ENCODE peak calls at places on chromosome 14, in four cellular contexts. One of them, this sample, is unnamed.

GRCh38 chr14:100325958-100326357 is 2.8 kb downstream of the SLC25A47 start:
- DNase-seq in tibial nerve: no peak
- DNase-seq in omental fat pad: no peak
- DNase-seq in neural crest cell: no peak
- DNase-seq in this sample: no peak

GRCh38 chr14:64636208-64636979 is 67.8 kb upstream of the PLEKHG3 start:
- DNase-seq in tibial nerve: peak
- DNase-seq in omental fat pad: no peak
- DNase-seq in neural crest cell: peak
- DNase-seq in this sample: no peak

GRCh38 chr14:91509083-91509877 is 830 bp downstream of the PPP4R3A start:
- DNase-seq in tibial nerve: no peak
- DNase-seq in omental fat pad: no peak
- DNase-seq in neural crest cell: peak
- DNase-seq in this sample: no peak

GRCh38 chr14:28577711-28578131 is 188.9 kb upstream of the FOXG1 start:
- DNase-seq in tibial nerve: no peak
- DNase-seq in omental fat pad: no peak
- DNase-seq in neural crest cell: no peak
- DNase-seq in this sample: no peak

GRCh38 chr14:105107781-105108515 is 42.7 kb upstream of the GPR132 start:
- DNase-seq in tibial nerve: no peak
- DNase-seq in omental fat pad: no peak
- DNase-seq in neural crest cell: no peak
- DNase-seq in this sample: no peak

GRCh38 chr14:25884657-25885056 is 713.2 kb downstream of the NOVA1 start:
- DNase-seq in tibial nerve: no peak
- DNase-seq in omental fat pad: no peak
- DNase-seq in neural crest cell: no peak
- DNase-seq in this sample: no peak

GRCh38 chr14:35365130-35366047 is 39.2 kb downstream of the NFKBIA start:
- DNase-seq in tibial nerve: peak
- DNase-seq in omental fat pad: peak
- DNase-seq in neural crest cell: no peak
- DNase-seq in this sample: peak

GRCh38 chr14:49959822-49960408 is 67.0 kb downstream of the ARF6 start:
- DNase-seq in tibial nerve: no peak
- DNase-seq in omental fat pad: no peak
- DNase-seq in neural crest cell: no peak
- DNase-seq in this sample: no peak

GRCh38 chr14:56754966-56755365 is 55.3 kb downstream of the OTX2 start:
- DNase-seq in tibial nerve: no peak
- DNase-seq in omental fat pad: no peak
- DNase-seq in neural crest cell: no peak
- DNase-seq in this sample: no peak

GRCh38 chr14:93207468-93208308 is 632 bp downstream of the UBR7 start:
- DNase-seq in tibial nerve: peak
- DNase-seq in omental fat pad: no peak
- DNase-seq in neural crest cell: peak
- DNase-seq in this sample: no peak

GRCh38 chr14:71952381-71953363 is 20.4 kb downstream of the RGS6 start:
- DNase-seq in tibial nerve: no peak
- DNase-seq in omental fat pad: no peak
- DNase-seq in neural crest cell: no peak
- DNase-seq in this sample: no peak

GRCh38 chr14:32588448-32589320 is 259.6 kb downstream of the AKAP6 start:
- DNase-seq in tibial nerve: no peak
- DNase-seq in omental fat pad: no peak
- DNase-seq in neural crest cell: peak
- DNase-seq in this sample: no peak

GRCh38 chr14:66752109-66752508 is 244.2 kb downstream of the GPHN start:
- DNase-seq in tibial nerve: no peak
- DNase-seq in omental fat pad: no peak
- DNase-seq in neural crest cell: no peak
- DNase-seq in this sample: no peak
- TF ChIP-seq CTCF in tibial nerve: no peak
- TF ChIP-seq CTCF in omental fat pad: no peak
- TF ChIP-seq CTCF in neural crest cell: no peak
- TF ChIP-seq CTCF in this sample: no peak

DNA sequence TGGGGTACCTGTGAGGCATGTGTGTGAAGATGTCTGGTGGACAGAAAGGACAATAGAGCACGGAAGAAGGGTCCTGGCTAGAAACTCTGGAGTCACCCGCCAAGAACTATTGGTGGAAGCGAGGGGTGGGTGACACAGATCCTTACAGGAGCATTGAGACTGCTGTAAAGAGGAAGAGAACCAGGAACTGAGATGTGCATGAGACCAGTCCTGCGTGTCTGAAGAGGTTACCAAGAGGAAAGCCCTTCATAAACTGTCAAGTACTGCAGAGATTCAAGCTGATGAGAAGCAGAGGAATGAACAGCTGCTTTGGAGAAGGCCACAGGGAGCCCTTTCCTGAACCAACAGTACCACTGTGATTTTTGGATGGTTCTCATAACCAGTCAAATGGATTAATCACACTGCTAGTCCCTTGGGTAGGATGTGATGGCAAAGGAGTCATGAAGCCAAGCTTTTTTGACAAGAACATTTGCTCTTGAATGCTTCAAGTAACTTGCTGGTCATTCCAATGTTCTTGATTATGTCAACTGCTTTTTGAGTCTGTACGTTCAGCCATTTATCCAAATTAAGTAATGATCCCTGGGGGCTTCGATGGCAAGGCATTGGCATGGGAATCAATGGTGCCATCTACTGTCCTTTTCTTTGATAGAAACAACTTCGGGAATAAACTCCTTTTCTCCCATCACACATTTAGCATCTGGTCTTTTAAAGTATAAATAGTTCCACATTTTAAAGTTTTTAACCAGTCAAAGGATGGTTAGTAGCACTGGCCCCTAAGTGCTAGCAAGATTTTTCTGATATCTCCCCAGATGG is 42.9 kb downstream of the GPR135 start:
- DNase-seq in tibial nerve: no peak
- DNase-seq in omental fat pad: no peak
- DNase-seq in neural crest cell: no peak
- DNase-seq in this sample: no peak
- TF ChIP-seq CTCF in tibial nerve: no peak
- TF ChIP-seq CTCF in omental fat pad: no peak
- TF ChIP-seq CTCF in neural crest cell: no peak
- TF ChIP-seq CTCF in this sample: peak

GRCh38 chr14:95334044-95334443 is 14.3 kb upstream of the CLMN start:
- DNase-seq in tibial nerve: no peak
- DNase-seq in omental fat pad: no peak
- DNase-seq in neural crest cell: no peak
- DNase-seq in this sample: no peak
- TF ChIP-seq CTCF in tibial nerve: no peak
- TF ChIP-seq CTCF in omental fat pad: no peak
- TF ChIP-seq CTCF in neural crest cell: no peak
- TF ChIP-seq CTCF in this sample: no peak

GRCh38 chr14:24252289-24253124 is 10.1 kb upstream of the TINF2 start:
- DNase-seq in tibial nerve: no peak
- DNase-seq in omental fat pad: no peak
- DNase-seq in neural crest cell: no peak
- DNase-seq in this sample: no peak

GRCh38 chr14:24250354-24250753 is 7.9 kb upstream of the TINF2 start:
- DNase-seq in tibial nerve: no peak
- DNase-seq in omental fat pad: no peak
- DNase-seq in neural crest cell: no peak
- DNase-seq in this sample: no peak

GRCh38 chr14:24253936-24254335 is 9.0 kb downstream of the TGM1 start:
- DNase-seq in tibial nerve: no peak
- DNase-seq in omental fat pad: no peak
- DNase-seq in neural crest cell: no peak
- DNase-seq in this sample: no peak

GRCh38 chr14:24249230-24250021 is 7.0 kb upstream of the TINF2 start:
- DNase-seq in tibial nerve: no peak
- DNase-seq in omental fat pad: no peak
- DNase-seq in neural crest cell: no peak
- DNase-seq in this sample: no peak

GRCh38 chr14:24251880-24252288 is 9.5 kb upstream of the TINF2 start:
- DNase-seq in tibial nerve: no peak
- DNase-seq in omental fat pad: no peak
- DNase-seq in neural crest cell: no peak
- DNase-seq in this sample: no peak
- TF ChIP-seq CTCF in tibial nerve: no peak
- TF ChIP-seq CTCF in omental fat pad: no peak
- TF ChIP-seq CTCF in neural crest cell: no peak
- TF ChIP-seq CTCF in this sample: peak

DNA sequence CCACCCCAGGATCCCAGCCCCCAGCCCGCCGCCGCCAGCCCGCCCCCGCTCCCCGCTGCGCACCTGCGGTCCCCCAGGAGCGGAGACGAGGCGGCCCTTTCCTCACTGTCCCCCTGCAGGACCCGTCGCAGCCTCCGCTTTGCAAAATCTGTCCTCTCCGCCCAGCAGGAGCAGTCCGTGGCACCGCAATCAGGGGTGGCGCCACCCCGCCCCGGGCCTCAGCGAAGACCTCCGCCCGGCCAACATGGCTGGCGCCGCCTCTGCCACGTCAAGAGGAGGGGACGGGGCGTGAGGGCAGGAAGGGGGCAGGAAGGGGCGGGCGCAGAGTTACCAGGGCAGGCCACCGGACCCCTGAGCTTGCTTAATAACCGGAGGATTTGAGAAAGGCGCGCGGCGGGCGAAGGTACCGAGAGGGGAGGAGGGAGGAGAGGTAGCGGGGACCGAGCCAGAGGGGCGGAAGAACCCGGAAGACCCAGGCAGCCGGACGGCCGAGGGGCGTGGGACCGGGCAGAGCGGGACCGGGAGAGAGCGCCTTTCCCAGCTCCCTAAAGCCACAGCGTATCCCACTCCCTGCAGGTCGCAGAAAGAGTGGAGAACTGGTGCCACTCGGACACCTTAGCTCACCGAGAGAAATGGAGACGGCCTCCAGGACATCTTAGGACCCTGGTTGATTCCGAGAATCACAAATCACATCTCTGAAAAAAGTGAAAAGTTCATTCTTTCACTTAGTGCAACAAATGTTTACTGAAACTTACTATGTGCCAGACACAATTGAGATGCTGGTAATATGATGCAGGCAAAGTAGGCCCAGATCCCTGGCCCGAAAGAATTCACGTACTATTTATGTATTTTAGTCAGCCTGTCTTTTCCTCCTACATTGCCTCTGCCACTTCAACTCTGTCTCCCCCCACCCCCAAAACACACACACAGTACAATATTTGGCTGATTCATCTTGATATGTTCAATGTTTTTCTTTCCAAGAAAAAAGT is at the start of gene SEC23A:
- DNase-seq in tibial nerve: peak
- DNase-seq in omental fat pad: peak
- DNase-seq in neural crest cell: peak
- DNase-seq in this sample: no peak
- TF ChIP-seq CTCF in tibial nerve: no peak
- TF ChIP-seq CTCF in omental fat pad: no peak
- TF ChIP-seq CTCF in neural crest cell: peak
- TF ChIP-seq CTCF in this sample: no peak

DNA sequence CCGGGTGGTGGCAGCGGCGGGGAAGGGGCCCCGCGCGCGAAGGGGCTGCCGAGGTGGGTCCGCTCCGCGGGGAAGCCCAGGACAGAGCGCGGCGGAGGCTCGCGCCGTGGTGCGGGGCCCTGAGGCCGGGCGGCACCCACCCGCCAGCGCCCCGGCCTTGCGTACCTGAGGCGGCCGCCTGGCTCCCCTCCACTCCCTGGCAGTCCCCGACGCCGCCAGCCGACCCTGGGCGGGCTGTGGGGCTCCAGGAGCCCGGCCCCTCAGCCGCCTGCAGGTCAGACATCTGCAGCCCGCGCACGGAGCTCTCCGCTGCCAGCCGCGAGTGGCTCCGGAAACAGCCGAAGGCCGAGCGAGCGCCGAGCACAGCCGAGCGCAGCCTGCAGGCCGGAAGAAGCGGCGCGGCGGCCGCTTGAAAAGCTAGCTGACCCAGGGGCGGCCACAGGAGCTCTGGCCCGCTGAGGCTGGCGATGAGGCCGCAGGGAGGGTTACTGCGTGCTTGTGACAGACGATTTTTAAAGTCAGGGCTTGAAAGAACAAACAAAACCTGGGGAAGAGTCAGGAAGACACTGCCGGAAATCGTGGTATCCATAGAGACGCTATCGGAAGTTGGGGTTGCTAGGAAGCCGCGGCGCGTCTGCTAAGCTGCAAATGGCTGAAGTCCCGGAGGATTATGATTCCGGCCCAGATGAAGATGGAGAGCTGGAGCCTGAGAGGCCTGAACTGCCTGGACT is at the start of the genes SAMD15 and TMED8:
- DNase-seq in tibial nerve: peak
- DNase-seq in omental fat pad: peak
- DNase-seq in neural crest cell: peak
- DNase-seq in this sample: peak
- TF ChIP-seq CTCF in tibial nerve: peak
- TF ChIP-seq CTCF in omental fat pad: no peak
- TF ChIP-seq CTCF in neural crest cell: peak
- TF ChIP-seq CTCF in this sample: peak

This sample was measured in BJ.